ENCODE peak calls at places on chromosomes 11 and 22, in eight cellular contexts. R is mesenchymal stem cell, Q is pancreas, I is right cardiac atrium, S is foreskin fibroblast, N is left ventricle myocardium inferior, M is neuronal stem cell, P is Peyer's patch. V is an unnamed sample.

GRCh38 chr22:38479096-38479840 is 11.4 kb downstream of the KDELR3 start:
- DNase-seq in Q (no peak), R (no peak), I (no peak), M (no peak), P (no peak), S (no peak), N (no peak), V (no peak)

GRCh38 chr11:1660025-1660867 is 30.7 kb downstream of the KRTAP5-5 start:
- DNase-seq in P (peak), I (no peak), N (no peak), S (no peak), R (no peak), Q (no peak), M (no peak), V (no peak)

GRCh38 chr11:61601512-61601911 is 20.6 kb upstream of the SYT7 start:
- DNase-seq in S (no peak), Q (no peak), R (no peak), N (no peak), M (no peak), P (no peak), I (no peak), V (no peak)

GRCh38 chr11:12091957-12092558 is 18.3 kb upstream of the MICAL2 start:
- DNase-seq in S (no peak), N (no peak), I (no peak), M (no peak), Q (no peak), P (peak), R (no peak), V (no peak)

GRCh38 chr11:15641191-15641810 is 526.6 kb downstream of the INSC start:
- DNase-seq in P (no peak), M (no peak), R (no peak), S (no peak), N (no peak), Q (no peak), I (no peak), V (no peak)

GRCh38 chr22:17085277-17086091 is 684 bp downstream of the IL17RA start:
- DNase-seq in S (no peak), Q (peak), N (peak), I (peak), P (peak), M (no peak), R (peak), V (peak)

GRCh38 chr11:2446590-2447252 is 1.9 kb downstream of the KCNQ1 start:
- DNase-seq in R (no peak), M (no peak), P (peak), S (no peak), I (no peak), N (no peak), Q (no peak), V (peak)

GRCh38 chr11:68772936-68773335 is 21.6 kb upstream of the TESMIN start:
- DNase-seq in M (no peak), Q (no peak), S (no peak), N (no peak), P (no peak), R (no peak), I (no peak), V (no peak)

GRCh38 chr22:50528682-50529415 is 963 bp downstream of the TYMP start:
- DNase-seq in M (no peak), P (no peak), Q (no peak), N (no peak), R (peak), I (no peak), S (no peak), V (peak)

GRCh38 chr11:57484141-57484710 is 23.9 kb downstream of the RTN4RL2 start:
- DNase-seq in I (no peak), S (no peak), M (no peak), P (peak), Q (no peak), N (no peak), R (no peak), V (no peak)

GRCh38 chr11:29119691-29120328 is 897.0 kb downstream of the KCNA4 start:
- DNase-seq in R (peak), N (no peak), M (no peak), Q (no peak), P (no peak), I (no peak), S (peak), V (no peak)

GRCh38 chr22:23904855-23905254 is 10.7 kb downstream of the MIF start:
- DNase-seq in I (peak), Q (no peak), S (no peak), M (no peak), P (no peak), R (peak), N (peak), V (no peak)

GRCh38 chr22:46865052-46865434 is 102.6 kb downstream of the TBC1D22A start:
- DNase-seq in I (no peak), S (no peak), M (no peak), N (no peak), P (peak), R (no peak), Q (no peak), V (no peak)

GRCh38 chr11:69166186-69167115 is 10.7 kb downstream of the SMIM38 start:
- DNase-seq in R (peak), I (no peak), P (peak), Q (no peak), M (no peak), S (peak), N (peak), V (no peak)

GRCh38 chr11:113805640-113806039 is 26.0 kb downstream of the CLDN25 start:
- DNase-seq in P (no peak), N (no peak), Q (no peak), S (no peak), I (no peak), R (no peak), M (no peak), V (no peak)

GRCh38 chr11:12241401-12241800 is 131.0 kb downstream of the MICAL2 start:
- DNase-seq in N (no peak), M (no peak), Q (peak), P (no peak), R (no peak), I (no peak), S (no peak), V (no peak)

GRCh38 chr11:117273550-117274289 is 17.4 kb upstream of the BACE1-AS start:
- DNase-seq in S (peak), Q (no peak), M (no peak), I (no peak), R (peak), N (no peak), P (no peak), V (no peak)

GRCh38 chr11:69403556-69404215 is 77.8 kb upstream of the LINC01488 start:
- DNase-seq in P (no peak), M (no peak), N (no peak), Q (no peak), S (peak), I (no peak), R (peak), V (no peak)

GRCh38 chr11:44955019-44955738 is 4.5 kb upstream of the TP53I11 start:
- DNase-seq in N (peak), I (no peak), M (no peak), P (peak), Q (no peak), R (peak), S (peak), V (peak)

GRCh38 chr11:86047275-86047991 is 21.5 kb downstream of the PICALM start:
- DNase-seq in N (no peak), S (peak), R (peak), Q (no peak), P (no peak), I (no peak), M (no peak), V (no peak)

GRCh38 chr11:11568651-11569229 is 53.1 kb downstream of the GALNT18 start:
- DNase-seq in S (no peak), I (no peak), N (no peak), R (peak), Q (no peak), P (no peak), M (no peak), V (no peak)

DNA sequence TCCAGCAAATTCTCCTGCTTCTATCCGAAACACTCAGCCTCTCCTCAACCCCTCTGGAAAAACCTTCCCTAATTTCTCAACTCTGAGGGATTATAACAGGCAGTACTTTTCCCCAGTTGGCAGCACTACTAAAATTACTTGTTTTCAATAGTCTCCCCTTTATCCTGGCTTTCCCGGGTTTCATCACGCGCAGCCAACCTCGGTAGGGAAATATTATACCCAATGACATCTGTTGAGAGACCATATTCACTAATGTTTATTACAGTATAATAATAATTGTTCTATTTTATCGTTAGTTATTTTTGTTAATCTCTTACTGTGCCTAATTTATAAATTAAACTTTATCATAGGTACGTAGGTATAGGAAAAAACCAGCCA is 330 bp upstream of the POLD3 start:
- DNase-seq in Q (no peak), N (no peak), R (no peak), S (no peak), P (no peak), M (no peak), I (no peak), V (no peak)
- H3K4me3 ChIP-seq in Q (peak), N (peak), R (peak), S (peak), P (peak), M (no peak), I (peak), V (peak)

GRCh38 chr22:20497426-20497825 is 1.8 kb upstream of the KLHL22 start:
- DNase-seq in I (no peak), P (no peak), R (no peak), N (no peak), M (no peak), Q (no peak), S (no peak), V (peak)
- H3K4me3 ChIP-seq in I (no peak), P (no peak), R (no peak), N (no peak), M (no peak), Q (no peak), S (no peak), V (no peak)

DNA sequence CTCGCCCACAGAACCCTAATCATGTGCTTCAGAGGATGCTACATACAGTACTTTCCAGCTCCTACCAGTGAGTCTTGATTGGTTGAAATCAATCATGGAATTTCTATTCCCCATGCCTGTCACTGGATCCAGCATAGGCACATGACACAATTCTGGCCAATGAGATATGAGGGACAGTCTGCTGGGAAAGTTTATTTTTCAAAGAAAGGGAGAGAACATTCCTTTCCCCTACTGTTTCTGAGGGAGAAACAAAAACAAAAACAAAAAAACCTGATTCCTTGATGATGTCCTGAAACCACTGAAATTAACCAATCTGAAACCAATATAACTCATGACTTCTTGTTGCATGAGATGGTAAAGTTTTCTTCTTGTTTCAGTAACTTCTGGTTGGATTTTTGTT is 3.3 kb upstream of the RCN1 start:
- DNase-seq in P (no peak), R (peak), S (peak), N (no peak), Q (no peak), I (no peak), M (no peak), V (no peak)
- H3K4me3 ChIP-seq in P (no peak), R (peak), S (no peak), N (no peak), Q (no peak), I (no peak), M (no peak), V (no peak)

DNA sequence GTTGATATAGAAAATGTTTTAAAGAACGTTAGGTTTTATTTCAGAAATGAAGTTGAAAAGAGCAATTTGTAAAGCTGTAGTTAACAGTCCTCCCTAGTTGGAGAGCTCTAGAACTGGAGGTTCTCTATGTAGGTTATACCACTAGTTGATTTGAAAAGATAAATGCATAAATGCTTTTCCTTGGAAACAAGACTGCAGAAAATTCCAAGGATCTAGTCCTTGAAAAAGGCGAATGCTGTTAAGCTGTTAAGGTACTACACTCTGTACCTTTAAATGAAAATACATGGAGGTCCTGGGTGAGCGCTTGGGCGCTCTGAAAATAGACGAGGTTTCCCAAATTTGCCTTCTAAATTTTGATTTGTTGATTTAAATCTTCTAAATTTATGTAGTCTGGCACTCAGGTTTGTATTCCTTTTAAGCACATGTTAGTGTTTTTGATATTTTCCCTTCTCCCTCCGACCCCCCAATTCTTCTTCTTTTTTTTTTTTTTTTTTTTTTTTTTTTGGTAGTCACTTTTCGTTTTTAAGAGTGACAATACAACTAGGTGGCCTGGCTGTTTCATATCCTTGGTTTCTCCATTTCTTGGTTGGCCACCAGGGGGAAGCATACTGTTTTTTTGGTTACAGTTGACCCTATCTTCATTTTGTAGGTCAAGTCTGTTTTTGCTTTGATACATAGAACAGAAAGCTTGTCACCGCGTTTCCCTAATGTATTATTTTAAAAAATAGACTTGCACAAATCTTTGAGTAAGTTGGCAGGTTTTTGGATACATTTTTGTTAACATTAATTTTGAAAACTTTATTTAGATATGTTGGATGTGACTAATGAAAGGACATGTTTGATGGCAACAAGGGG is 2.7 kb downstream of the NCR3LG1 start:
- DNase-seq in M (peak), I (no peak), R (peak), P (peak), S (peak), N (no peak), Q (peak), V (no peak)
- H3K4me3 ChIP-seq in M (no peak), I (peak), R (peak), P (peak), S (peak), N (peak), Q (peak), V (peak)

GRCh38 chr22:29043906-29044575 is 17.6 kb downstream of the C22orf31 start:
- DNase-seq in M (no peak), R (peak), P (no peak), Q (no peak), I (no peak), S (peak), N (no peak), V (no peak)
- H3K4me3 ChIP-seq in M (no peak), R (peak), P (no peak), Q (no peak), I (no peak), S (no peak), N (no peak), V (no peak)